ENCODE peak calls at places on chromosome 19, in six cellular contexts. V is BE2C, T is mammary epithelial cell, G is endothelial cell, L is gastrocnemius medialis, C is Panc1. Y is an unnamed sample.

GRCh38 chr19:37718357-37718756 is 1.2 kb downstream of the ZNF607 start:
- DNase-seq in V (no peak), T (peak; percentile 2), G (no peak), L (no peak), C (no peak), Y (no peak)

GRCh38 chr19:28999733-29000433 is 213.1 kb downstream of the UQCRFS1 start:
- DNase-seq in V (no peak), T (no peak), G (no peak), L (no peak), C (no peak), Y (no peak)

GRCh38 chr19:3595521-3596061 is 10.3 kb downstream of the GIPC3 start:
- DNase-seq in V (no peak), T (no peak), G (no peak), L (no peak), C (no peak), Y (no peak)

GRCh38 chr19:734716-735115 is 16.2 kb upstream of the MISP start:
- DNase-seq in V (no peak), T (no peak), G (no peak), L (no peak), C (no peak), Y (no peak)

GRCh38 chr19:53977991-53978731 is 13.3 kb upstream of the CACNG6 start:
- DNase-seq in V (no peak), T (peak; percentile 22), G (peak; percentile 95), L (peak; percentile 90), C (peak; percentile 97), Y (peak; percentile 80)

GRCh38 chr19:29618871-29619270 is 12.8 kb downstream of the POP4 start:
- DNase-seq in V (no peak), T (no peak), G (no peak), L (no peak), C (no peak), Y (no peak)

GRCh38 chr19:39052846-39053245 is 20.5 kb upstream of the FBXO27 start:
- DNase-seq in V (no peak), T (no peak), G (no peak), L (no peak), C (no peak), Y (no peak)

GRCh38 chr19:15025237-15025636 is 24.0 kb upstream of the CASP14 start:
- DNase-seq in V (no peak), T (peak; percentile 28), G (no peak), L (no peak), C (no peak), Y (peak; percentile 36)

GRCh38 chr19:28577199-28577598 is 635.8 kb downstream of the UQCRFS1 start:
- DNase-seq in V (no peak), T (no peak), G (no peak), L (no peak), C (no peak), Y (no peak)

GRCh38 chr19:46748325-46749109 is 2.3 kb upstream of the STRN4 start:
- DNase-seq in V (peak; percentile 87), T (no peak), G (peak; percentile 86), L (no peak), C (no peak), Y (no peak)

GRCh38 chr19:53365899-53366493 is 491 bp downstream of the ZNF525 start:
- DNase-seq in V (peak; percentile 11), T (peak; percentile 57), G (peak; percentile 27), L (no peak), C (no peak), Y (no peak)

GRCh38 chr19:44548736-44549135 is 19.3 kb upstream of the CEACAM20 start:
- DNase-seq in V (no peak), T (peak; percentile 62), G (no peak), L (no peak), C (no peak), Y (peak; percentile 13)

GRCh38 chr19:7788178-7788932 is 25.3 kb downstream of the CLEC4M start:
- DNase-seq in V (no peak), T (no peak), G (no peak), L (no peak), C (no peak), Y (no peak)

GRCh38 chr19:3420909-3421619 is 54.7 kb downstream of the NFIC start:
- DNase-seq in V (no peak), T (no peak), G (no peak), L (peak; percentile 83), C (no peak), Y (no peak)

GRCh38 chr19:3046621-3047306 is 15.5 kb downstream of the TLE5 start:
- DNase-seq in V (no peak), T (no peak), G (no peak), L (no peak), C (no peak), Y (no peak)

GRCh38 chr19:18292810-18293641 is 11.6 kb upstream of the JUND start:
- DNase-seq in V (peak; percentile 79), T (no peak), G (peak; percentile 61), L (peak; percentile 81), C (no peak), Y (peak; percentile 11)

GRCh38 chr19:288911-289310 is 2.3 kb downstream of the PLPP2 start:
- DNase-seq in V (no peak), T (no peak), G (no peak), L (no peak), C (no peak), Y (no peak)

DNA sequence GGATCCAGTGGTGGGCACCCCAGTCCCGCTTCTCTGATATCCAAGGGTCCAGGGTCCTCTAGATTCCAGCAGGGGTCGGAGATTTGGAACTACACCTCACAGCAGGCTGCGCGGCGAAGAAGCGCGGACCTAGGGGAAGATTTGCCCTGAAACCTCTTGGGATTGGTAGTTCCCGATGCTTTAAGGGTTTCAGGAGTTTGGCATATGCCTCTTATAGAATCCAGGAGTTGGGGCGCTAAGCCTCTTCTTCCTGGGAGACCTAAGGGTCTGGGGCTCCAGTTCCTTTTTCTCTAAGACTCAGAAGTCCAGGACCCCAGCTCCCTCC is 349 bp downstream of the BCL2L12 start:
- DNase-seq in V (no peak), T (no peak), G (no peak), L (no peak), C (no peak), Y (peak; percentile 50)
- TF ChIP-seq CTCF in V (peak; percentile 6), T (no peak), G (no peak), L (no peak), C (no peak), Y (no peak)

DNA sequence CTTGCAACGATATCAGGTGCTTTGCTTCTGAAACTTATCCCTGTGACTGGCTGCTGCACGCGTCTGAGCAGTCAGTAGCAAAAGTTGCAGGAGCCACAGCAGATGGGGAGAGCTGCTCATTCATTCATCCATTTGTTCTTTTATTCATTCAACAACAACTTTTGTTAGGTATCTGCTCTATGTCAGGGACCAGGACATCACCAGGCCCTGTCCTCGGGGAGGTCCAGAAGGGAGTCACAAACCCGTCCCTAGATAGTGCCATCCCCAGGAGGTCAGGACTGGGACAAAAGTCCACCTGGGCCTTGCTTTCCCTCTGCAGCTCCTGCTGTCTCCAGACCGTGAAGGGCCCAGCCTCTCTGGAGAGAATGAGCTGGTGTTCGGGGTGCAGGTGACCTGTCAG is 2.6 kb downstream of the ARHGAP33 start:
- DNase-seq in V (no peak), T (no peak), G (no peak), L (no peak), C (no peak), Y (no peak)
- TF ChIP-seq CTCF in V (no peak), T (no peak), G (no peak), L (no peak), C (no peak), Y (no peak)

DNA sequence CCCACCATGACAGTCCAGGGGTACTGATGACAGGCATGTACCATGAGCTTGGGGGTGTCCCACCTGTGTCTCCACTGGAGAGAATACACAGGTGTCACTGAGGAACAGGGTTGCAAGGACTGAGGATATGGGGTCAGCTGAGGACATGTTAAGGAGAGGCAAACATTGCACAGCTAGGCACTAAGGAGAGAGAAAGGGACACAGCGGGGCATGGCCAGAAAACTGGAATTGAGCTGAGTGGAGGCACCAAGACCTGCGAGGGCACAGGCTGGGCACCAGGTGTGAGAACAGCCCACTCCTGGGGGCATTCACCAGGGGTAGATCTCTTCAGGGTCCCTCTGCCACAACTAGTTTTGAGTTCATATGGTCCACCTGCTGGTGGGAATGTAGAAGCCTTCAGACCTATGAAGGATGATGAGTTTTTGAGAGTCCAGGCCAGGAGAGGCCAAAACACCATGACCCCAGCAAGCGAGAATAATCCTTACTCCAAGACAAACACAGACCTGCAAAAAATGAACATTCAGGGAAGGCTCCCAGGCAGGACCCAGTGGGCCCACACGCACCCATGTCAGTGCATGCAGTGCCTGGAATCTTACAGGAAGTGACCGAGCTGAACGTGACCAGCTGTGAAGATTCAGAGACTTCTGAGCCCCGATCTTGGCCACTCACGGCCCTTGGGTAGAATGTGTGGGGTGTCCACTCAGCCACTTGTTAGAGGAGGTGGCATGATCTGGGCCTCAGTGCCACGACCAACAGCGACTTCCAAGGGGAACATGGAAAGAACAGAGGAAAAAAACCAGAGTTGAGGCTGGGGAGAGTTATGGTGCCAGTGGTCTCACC is 1.4 kb upstream of the ZNF584 start:
- DNase-seq in V (no peak), T (no peak), G (no peak), L (no peak), C (no peak), Y (no peak)
- TF ChIP-seq CTCF in V (peak; percentile 45), T (peak; percentile 27), G (peak; percentile 39), L (no peak), C (peak; percentile 77), Y (peak; percentile 18)

GRCh38 chr19:42254083-42254849 is 662 bp downstream of the ERF start:
- DNase-seq in V (peak; percentile 72), T (peak; percentile 51), G (peak; percentile 76), L (peak; percentile 52), C (no peak), Y (peak; percentile 60)
- TF ChIP-seq CTCF in V (no peak), T (no peak), G (no peak), L (no peak), C (no peak), Y (no peak)